ENCODE peak calls at places on chromosomes 11 and 22, in seven cellular contexts. T is lower leg skin; E is sciatic nerve; A is endothelial cell; U is CD8-positive, alpha-beta T cell; M is fibroblast of mammary gland; K is memory B cell. D is an unnamed sample.

GRCh38 chr11:77014669-77015068 is 19.5 kb upstream of the B3GNT6 start:
- DNase-seq in E (no peak), M (no peak), T (no peak), A (no peak), K (no peak), U (no peak), D (no peak)

GRCh38 chr11:65393513-65394079 is 7.2 kb downstream of the FRMD8 start:
- DNase-seq in M (no peak), E (no peak), U (no peak), K (no peak), T (no peak), A (no peak), D (no peak)

GRCh38 chr11:117019871-117020270 is 78.4 kb downstream of the SIK3 start:
- DNase-seq in E (no peak), M (no peak), A (no peak), U (no peak), T (no peak), K (no peak), D (no peak)

GRCh38 chr11:25441432-25441831 is 890.5 kb upstream of the ANO3 start:
- DNase-seq in A (no peak), U (no peak), E (no peak), K (no peak), T (no peak), M (no peak), D (no peak)

GRCh38 chr11:25432376-25432775 is 899.6 kb upstream of the ANO3 start:
- DNase-seq in M (no peak), K (no peak), U (no peak), A (no peak), T (no peak), E (no peak), D (no peak)

GRCh38 chr11:93080146-93080759 is 110.8 kb downstream of the MTNR1B start:
- DNase-seq in T (no peak), E (no peak), A (no peak), M (no peak), U (no peak), K (no peak), D (no peak)

GRCh38 chr22:17483670-17484372 is 79.5 kb upstream of the SLC25A18 start:
- DNase-seq in M (no peak), T (peak), A (no peak), K (no peak), U (no peak), E (no peak), D (no peak)

GRCh38 chr11:106249857-106250256 is 172.4 kb downstream of the AASDHPPT start:
- DNase-seq in U (no peak), M (no peak), E (no peak), T (no peak), K (no peak), A (no peak), D (no peak)

GRCh38 chr11:100942016-100942415 is 187.6 kb downstream of the PGR start:
- DNase-seq in M (peak), K (no peak), T (no peak), A (no peak), U (no peak), E (no peak), D (no peak)

GRCh38 chr11:44622190-44622650 is 56.8 kb downstream of the CD82 start:
- DNase-seq in E (peak), U (peak), K (peak), T (peak), A (no peak), M (no peak), D (peak)

GRCh38 chr11:2806351-2807058 is 79.1 kb downstream of the CDKN1C start:
- DNase-seq in M (no peak), T (peak), A (no peak), U (peak), E (peak), K (no peak), D (peak)

GRCh38 chr11:6599884-6600390 is 3.5 kb downstream of the RRP8 start:
- DNase-seq in T (no peak), A (no peak), E (no peak), K (no peak), U (no peak), M (no peak), D (peak)

GRCh38 chr22:26718905-26719304 is 61.5 kb downstream of the MIAT start:
- DNase-seq in U (no peak), T (no peak), K (no peak), E (no peak), A (no peak), M (peak), D (no peak)

GRCh38 chr11:128757235-128757711 is 63.4 kb downstream of the FLI1 start:
- DNase-seq in A (no peak), U (peak), K (peak), M (peak), T (no peak), E (no peak), D (no peak)

GRCh38 chr22:25113316-25113721 is 86.3 kb upstream of the CRYBB3 start:
- DNase-seq in E (no peak), T (no peak), A (no peak), M (no peak), U (no peak), K (no peak), D (no peak)

GRCh38 chr11:126318642-126319373 is 14.9 kb downstream of the DCPS start:
- DNase-seq in E (no peak), M (peak), K (no peak), T (no peak), U (peak), A (no peak), D (peak)